ENCODE peak calls at places on chromosomes 12 and 14, in five cellular contexts. U is DMS153; R is stimulated activated naive CD8-positive, alpha-beta T cell treated with anti-CD3 and anti-CD28 coated beads, Interleukin-15, amount 100 ng/mL, for 72 hours; B is amniotic stem cell; N is stimulated activated CD4-positive, alpha-beta T cell treated with anti-CD3 and anti-CD28 coated beads, Interleukin-2, amount 100 ng/mL, for 48 hours. F is an unnamed sample.

GRCh38 chr12:131043401-131043871 is 89.7 kb downstream of the ADGRD1 start:
- DNase-seq in U (no peak), R (no peak), B (no peak), N (no peak), F (no peak)

GRCh38 chr12:25119020-25119419 is 75.9 kb downstream of the DNAI7 start:
- DNase-seq in U (no peak), R (no peak), B (no peak), N (no peak), F (no peak)

GRCh38 chr12:25248137-25248536 is 2.6 kb downstream of the KRAS start:
- DNase-seq in U (no peak), R (no peak), B (no peak), N (no peak), F (no peak)

GRCh38 chr12:31591308-31591901 is 469 bp upstream of the DENND5B start:
- DNase-seq in U (no peak), R (no peak), B (no peak), N (peak), F (no peak)

GRCh38 chr14:71488703-71489141 is 443.5 kb upstream of the RGS6 start:
- DNase-seq in U (no peak), R (no peak), B (peak), N (no peak), F (no peak)

GRCh38 chr12:58405363-58405762 is 464.0 kb downstream of the ATP23 start:
- DNase-seq in U (no peak), R (no peak), B (no peak), N (no peak), F (no peak)

GRCh38 chr12:108950991-108951739 is 69.7 kb downstream of the SVOP start:
- DNase-seq in U (peak), R (peak), B (peak), N (peak), F (peak)

GRCh38 chr12:124921200-124922008 is 7.0 kb upstream of the UBC start:
- DNase-seq in U (no peak), R (peak), B (no peak), N (peak), F (peak)

GRCh38 chr14:77023001-77023996 is 5.2 kb downstream of the IRF2BPL start:
- DNase-seq in U (peak), R (no peak), B (no peak), N (no peak), F (no peak)

GRCh38 chr12:120930032-120930431 is 25.9 kb upstream of the SPPL3 start:
- DNase-seq in U (no peak), R (no peak), B (no peak), N (no peak), F (no peak)

GRCh38 chr14:29908652-29909577 is 18.7 kb downstream of the PRKD1 start:
- DNase-seq in U (no peak), R (no peak), B (no peak), N (no peak), F (no peak)

GRCh38 chr12:11623382-11623781 is 26.1 kb upstream of the ETV6 start:
- DNase-seq in U (no peak), R (no peak), B (no peak), N (no peak), F (no peak)

GRCh38 chr12:110546339-110546738 is 36.8 kb downstream of the PPTC7 start:
- DNase-seq in U (no peak), R (no peak), B (peak), N (no peak), F (no peak)

GRCh38 chr12:47995976-47996375 is 8.3 kb downstream of the COL2A1 start:
- DNase-seq in U (no peak), R (no peak), B (no peak), N (no peak), F (no peak)

GRCh38 chr12:45504606-45505005 is 224.9 kb upstream of the ARID2 start:
- DNase-seq in U (no peak), R (no peak), B (no peak), N (no peak), F (no peak)

GRCh38 chr12:117377758-117378157 is 16.3 kb upstream of the NOS1 start:
- DNase-seq in U (peak), R (no peak), B (no peak), N (no peak), F (no peak)

GRCh38 chr12:71780207-71780822 is 25.7 kb downstream of the RAB21 start:
- DNase-seq in U (peak), R (peak), B (peak), N (peak), F (no peak)

GRCh38 chr12:132379996-132380395 is 50.6 kb upstream of the GALNT9 start:
- DNase-seq in U (peak), R (no peak), B (no peak), N (no peak), F (no peak)

GRCh38 chr12:114628199-114628598 is 55.8 kb downstream of the TBX3 start:
- DNase-seq in U (no peak), R (no peak), B (no peak), N (no peak), F (no peak)

GRCh38 chr14:60331201-60332045 is 82.4 kb downstream of the PPM1A start:
- DNase-seq in U (peak), R (peak), B (peak), N (peak), F (peak)

GRCh38 chr12:1473418-1473817 is 121.0 kb downstream of the FBXL14 start:
- DNase-seq in U (no peak), R (no peak), B (no peak), N (no peak), F (peak)

GRCh38 chr12:2673966-2674810 is 120.6 kb upstream of the FKBP4 start:
- DNase-seq in U (no peak), R (no peak), B (no peak), N (no peak), F (no peak)

GRCh38 chr12:14910090-14910915 is 24.6 kb upstream of the MGP start:
- DNase-seq in U (no peak), R (peak), B (no peak), N (no peak), F (no peak)

GRCh38 chr12:11718768-11719253 is 69.3 kb downstream of the ETV6 start:
- DNase-seq in U (no peak), R (no peak), B (no peak), N (no peak), F (no peak)

GRCh38 chr14:68785817-68786490 is 6.9 kb downstream of the ZFP36L1 start:
- DNase-seq in U (no peak), R (peak), B (no peak), N (no peak), F (no peak)

GRCh38 chr14:104383088-104383805 is 196.3 kb upstream of the C14orf180 start:
- DNase-seq in U (no peak), R (no peak), B (no peak), N (no peak), F (no peak)

GRCh38 chr12:4269279-4269991 is 4.1 kb upstream of the CCND2 start:
- DNase-seq in U (no peak), R (peak), B (no peak), N (peak), F (peak)

GRCh38 chr12:53726946-53727309 is 324 bp downstream of the CALCOCO1 start:
- DNase-seq in U (no peak), R (no peak), B (no peak), N (no peak), F (no peak)

GRCh38 chr12:103956515-103957027 is 9.1 kb upstream of the TDG start:
- DNase-seq in U (no peak), R (no peak), B (no peak), N (no peak), F (no peak)

GRCh38 chr12:56941299-56942017 is 7.2 kb upstream of the SDR9C7 start:
- DNase-seq in U (no peak), R (no peak), B (no peak), N (no peak), F (peak)

GRCh38 chr12:49026678-49027480 is 8.3 kb upstream of the PRKAG1 start:
- DNase-seq in U (no peak), R (no peak), B (no peak), N (no peak), F (no peak)